ENCODE peak calls at places on chromosomes 11 and 22, in six cellular contexts. A is H9; Z is hypothalamus; F is Calu3; O is stimulated activated CD8-positive, alpha-beta memory T cell treated with anti-CD3 and anti-CD28 coated beads, Interleukin-15, amount 100 ng/mL, for 24 hours; N is NCI-H1694. W is an unnamed sample.

GRCh38 chr11:104705475-104706195 is 192.6 kb downstream of the CASP12 start:
- DNase-seq in F (peak), N (no peak), O (peak), Z (no peak), A (no peak), W (no peak)

GRCh38 chr11:123472236-123472935 is 42.3 kb downstream of the GRAMD1B start:
- DNase-seq in Z (no peak), N (no peak), O (no peak), F (no peak), A (no peak), W (no peak)

GRCh38 chr11:16799890-16800289 is 61.4 kb downstream of the C11orf58 start:
- DNase-seq in F (no peak), O (no peak), Z (no peak), N (no peak), A (no peak), W (no peak)

GRCh38 chr11:67428052-67429001 is at the start of gene RPS6KB2:
- DNase-seq in O (peak), Z (peak), A (peak), F (peak), N (peak), W (peak)

GRCh38 chr11:3735827-3736226 is 61.5 kb downstream of the NUP98 start:
- DNase-seq in F (no peak), Z (no peak), O (no peak), A (no peak), N (no peak), W (no peak)

GRCh38 chr22:36110306-36110791 is 50.2 kb downstream of the APOL3 start:
- DNase-seq in Z (no peak), F (no peak), O (no peak), A (no peak), N (no peak), W (no peak)

GRCh38 chr11:12123177-12123576 is 12.8 kb downstream of the MICAL2 start:
- DNase-seq in F (no peak), A (no peak), O (no peak), N (no peak), Z (no peak), W (no peak)

GRCh38 chr22:16989915-16990314 is 18.1 kb downstream of the GAB4 start:
- DNase-seq in Z (no peak), N (no peak), F (no peak), A (no peak), O (no peak), W (no peak)

GRCh38 chr22:46008836-46009596 is 32.1 kb upstream of the WNT7B start:
- DNase-seq in N (no peak), F (no peak), O (no peak), Z (no peak), A (no peak), W (no peak)

GRCh38 chr11:747176-748006 is at the start of gene TALDO1:
- DNase-seq in A (peak), Z (peak), F (peak), O (peak), N (peak), W (no peak)

GRCh38 chr22:20783844-20784723 is 10.2 kb downstream of the SERPIND1 start:
- DNase-seq in O (no peak), Z (no peak), N (peak), A (peak), F (peak), W (peak)

GRCh38 chr11:131408011-131408640 is 37.7 kb downstream of the NTM start:
- DNase-seq in A (peak), Z (no peak), F (no peak), O (no peak), N (no peak), W (no peak)

GRCh38 chr22:33917744-33918406 is 2.4 kb downstream of the LARGE1 start:
- DNase-seq in F (no peak), A (peak), Z (no peak), N (no peak), O (no peak), W (no peak)

GRCh38 chr11:122107566-122107965 is 8.4 kb downstream of the BLID start:
- DNase-seq in F (no peak), O (no peak), A (no peak), Z (no peak), N (no peak), W (no peak)

GRCh38 chr11:75514596-75514995 is 11.1 kb downstream of the GDPD5 start:
- DNase-seq in N (no peak), F (no peak), Z (no peak), O (no peak), A (no peak), W (no peak)

GRCh38 chr22:36419177-36419911 is 31.6 kb upstream of the MYH9 start:
- DNase-seq in N (no peak), A (no peak), Z (no peak), O (no peak), F (no peak), W (no peak)

GRCh38 chr22:44738347-44738715 is 14.0 kb upstream of the ARHGAP8 start:
- DNase-seq in Z (no peak), N (no peak), O (no peak), F (peak), A (peak), W (no peak)

GRCh38 chr11:111795333-111795985 is 29.3 kb upstream of the PPP2R1B start:
- DNase-seq in Z (no peak), A (no peak), N (no peak), F (no peak), O (no peak), W (no peak)

GRCh38 chr11:131065435-131066295 is 149.4 kb upstream of the SNX19 start:
- DNase-seq in F (no peak), Z (no peak), A (no peak), O (no peak), N (no peak), W (no peak)

GRCh38 chr22:39650996-39651782 is 80.6 kb downstream of the CACNA1I start:
- DNase-seq in N (no peak), Z (no peak), F (no peak), O (no peak), A (no peak), W (no peak)

GRCh38 chr11:12123799-12124198 is 13.4 kb downstream of the MICAL2 start:
- DNase-seq in N (no peak), O (no peak), A (no peak), F (no peak), Z (no peak), W (no peak)

GRCh38 chr11:66268953-66269906 is 791 bp downstream of the RAB1B start:
- DNase-seq in O (no peak), N (no peak), Z (no peak), A (peak), F (peak), W (no peak)

GRCh38 chr11:66689661-66690590 is 12.2 kb upstream of the RBM4B start:
- DNase-seq in Z (no peak), A (no peak), N (no peak), F (no peak), O (no peak), W (no peak)

GRCh38 chr11:63622318-63622717 is 8.1 kb upstream of the PLAAT3 start:
- DNase-seq in F (peak), A (no peak), N (no peak), O (no peak), Z (no peak), W (peak)

GRCh38 chr11:34331736-34332135 is 26.1 kb downstream of the ABTB2 start:
- DNase-seq in F (no peak), O (no peak), A (no peak), N (no peak), Z (no peak), W (no peak)

GRCh38 chr11:72584293-72584921 is 89.8 kb downstream of the PDE2A start:
- DNase-seq in F (no peak), Z (no peak), N (no peak), A (peak), O (peak), W (no peak)

GRCh38 chr11:64224891-64225607 is 937 bp downstream of the TRPT1 start:
- DNase-seq in Z (no peak), F (no peak), A (no peak), O (no peak), N (no peak), W (no peak)

GRCh38 chr11:126359431-126360048 is 4.1 kb downstream of the ST3GAL4 start:
- DNase-seq in N (peak), O (no peak), A (no peak), Z (no peak), F (no peak), W (no peak)

GRCh38 chr22:46335201-46336118 is at the start of gene TRMU:
- DNase-seq in N (peak), A (peak), F (peak), O (peak), Z (peak), W (peak)

GRCh38 chr11:3052109-3052479 is 5.1 kb downstream of the CARS1 start:
- DNase-seq in A (no peak), F (no peak), O (no peak), N (no peak), Z (no peak), W (no peak)

GRCh38 chr11:102007567-102008437 is 39.4 kb upstream of the CFAP300 start:
- DNase-seq in O (no peak), Z (no peak), F (peak), N (peak), A (no peak), W (peak)

GRCh38 chr22:38738475-38739070 is 17.2 kb downstream of the SUN2 start:
- DNase-seq in Z (no peak), F (no peak), O (no peak), N (no peak), A (no peak), W (no peak)

GRCh38 chr11:12930850-12931249 is 78.3 kb upstream of the RASSF10 start:
- DNase-seq in O (no peak), Z (no peak), N (no peak), F (no peak), A (no peak), W (no peak)

GRCh38 chr22:37290737-37291136 is 8.4 kb downstream of the CYTH4 start:
- DNase-seq in Z (no peak), O (no peak), F (no peak), A (no peak), N (peak), W (no peak)

GRCh38 chr11:128965485-128965884 is 22.8 kb upstream of the TP53AIP1 start:
- DNase-seq in O (no peak), Z (no peak), N (no peak), F (no peak), A (no peak), W (no peak)

GRCh38 chr11:67044496-67044895 is 12.2 kb upstream of the RHOD start:
- DNase-seq in A (no peak), Z (no peak), O (no peak), N (no peak), F (no peak), W (no peak)

W was measured in kidney epithelial cell.